ENCODE peak calls at places on chromosomes 13 and 19, in five cellular contexts. Z is stimulated activated CD8-positive, alpha-beta memory T cell treated with anti-CD3 and anti-CD28 coated beads, Interleukin-7, amount 100 ng/mL, for 24 hours; L is CD8-positive, alpha-beta memory T cell; K is T-helper 2 cell; Y is neural crest cell. N is an unnamed sample.

GRCh38 chr13:109840201-109840892 is 54.0 kb upstream of the IRS2 start:
- DNase-seq in Z (no peak), L (no peak), K (no peak), Y (no peak), N (no peak)

GRCh38 chr13:67574320-67575233 is 344.4 kb upstream of the PCDH9 start:
- DNase-seq in Z (no peak), L (no peak), K (no peak), Y (no peak), N (no peak)

GRCh38 chr19:49196527-49197240 is 39.1 kb downstream of the TRPM4 start:
- DNase-seq in Z (no peak), L (no peak), K (no peak), Y (no peak), N (no peak)

GRCh38 chr13:100399455-100399854 is 189.1 kb downstream of the GGACT start:
- DNase-seq in Z (no peak), L (no peak), K (no peak), Y (no peak), N (no peak)

GRCh38 chr19:4075373-4075772 is 8.7 kb upstream of the ZBTB7A start:
- DNase-seq in Z (no peak), L (no peak), K (no peak), Y (no peak), N (no peak)

GRCh38 chr19:48511800-48512503 is at the start of gene LMTK3:
- DNase-seq in Z (peak), L (peak), K (peak), Y (no peak), N (peak)

GRCh38 chr13:20174656-20175405 is 14.0 kb upstream of the GJA3 start:
- DNase-seq in Z (peak), L (no peak), K (peak), Y (no peak), N (peak)

GRCh38 chr19:54667217-54667616 is 4.4 kb downstream of the LILRB4 start:
- DNase-seq in Z (no peak), L (no peak), K (no peak), Y (no peak), N (no peak)

GRCh38 chr19:32396046-32396652 is 9.4 kb upstream of the DPY19L3 start:
- DNase-seq in Z (no peak), L (no peak), K (no peak), Y (no peak), N (no peak)

GRCh38 chr13:44719857-44720671 is 143.9 kb upstream of the TSC22D1 start:
- DNase-seq in Z (no peak), L (no peak), K (no peak), Y (no peak), N (no peak)

GRCh38 chr19:18494267-18494607 is 27.6 kb downstream of the ELL start:
- DNase-seq in Z (no peak), L (no peak), K (no peak), Y (no peak), N (no peak)

GRCh38 chr13:51577690-51578089 is 6.6 kb upstream of the WDFY2 start:
- DNase-seq in Z (no peak), L (no peak), K (no peak), Y (no peak), N (no peak)

GRCh38 chr19:1002600-1002999 is 2.4 kb downstream of the GRIN3B start:
- DNase-seq in Z (no peak), L (no peak), K (no peak), Y (no peak), N (no peak)

GRCh38 chr13:111387026-111387871 is 66.8 kb downstream of the TEX29 start:
- DNase-seq in Z (no peak), L (no peak), K (no peak), Y (no peak), N (no peak)

GRCh38 chr13:58935689-58936088 is 1228.0 kb downstream of the DIAPH3 start:
- DNase-seq in Z (no peak), L (no peak), K (no peak), Y (no peak), N (no peak)

GRCh38 chr13:24116103-24116502 is 44.4 kb upstream of the SPATA13 start:
- DNase-seq in Z (no peak), L (no peak), K (no peak), Y (no peak), N (no peak)

GRCh38 chr13:47661076-47661475 is 340.0 kb downstream of the SUCLA2 start:
- DNase-seq in Z (no peak), L (no peak), K (no peak), Y (no peak), N (no peak)

GRCh38 chr19:1250374-1251232 is 2.2 kb downstream of the MIDN start:
- DNase-seq in Z (no peak), L (peak), K (no peak), Y (peak), N (no peak)

GRCh38 chr13:94389544-94390351 is 89.7 kb downstream of the DCT start:
- DNase-seq in Z (no peak), L (no peak), K (no peak), Y (no peak), N (no peak)

GRCh38 chr13:30526612-30527217 is 61.0 kb upstream of the HMGB1 start:
- DNase-seq in Z (no peak), L (no peak), K (no peak), Y (peak), N (no peak)

GRCh38 chr13:46178143-46178542 is 3.8 kb downstream of the LCP1 start:
- DNase-seq in Z (no peak), L (no peak), K (no peak), Y (no peak), N (no peak)

GRCh38 chr19:56350416-56351045 is 35.9 kb upstream of the ZSCAN5A start:
- DNase-seq in Z (peak), L (peak), K (peak), Y (peak), N (no peak)

GRCh38 chr19:17834350-17835181 is 13.2 kb downstream of the JAK3 start:
- DNase-seq in Z (no peak), L (no peak), K (no peak), Y (peak), N (no peak)

GRCh38 chr13:99434258-99434788 is 66.9 kb upstream of the TM9SF2 start:
- DNase-seq in Z (peak), L (peak), K (peak), Y (no peak), N (peak)

GRCh38 chr13:111112196-111112595 is 2.9 kb upstream of the ARHGEF7 start:
- DNase-seq in Z (no peak), L (no peak), K (no peak), Y (no peak), N (no peak)

GRCh38 chr19:28823338-28823961 is 389.5 kb downstream of the UQCRFS1 start:
- DNase-seq in Z (no peak), L (no peak), K (no peak), Y (no peak), N (no peak)

GRCh38 chr13:79398915-79399314 is 7.1 kb downstream of the RBM26 start:
- DNase-seq in Z (no peak), L (no peak), K (no peak), Y (no peak), N (no peak)

GRCh38 chr19:45423033-45423588 is 606 bp downstream of the ERCC1 start:
- DNase-seq in Z (no peak), L (peak), K (peak), Y (no peak), N (no peak)

GRCh38 chr13:26247011-26247410 is 6.9 kb upstream of the CDK8 start:
- DNase-seq in Z (no peak), L (no peak), K (no peak), Y (no peak), N (no peak)